ENCODE peak calls at places on chromosome 1, in five cellular contexts. One of them, this sample, is unnamed.

GRCh38 chr1:89276690-89277089 is 4.0 kb upstream of the GBP5 start:
- DNase-seq in uterus: no peak
- DNase-seq in ovary: no peak
- DNase-seq in A549: peak; percentile 1
- DNase-seq in fibroblast of lung: no peak
- DNase-seq in this sample: no peak

GRCh38 chr1:180157108-180157507 is 2.4 kb downstream of the QSOX1 start:
- DNase-seq in uterus: no peak
- DNase-seq in ovary: no peak
- DNase-seq in A549: no peak
- DNase-seq in fibroblast of lung: peak; percentile 56
- DNase-seq in this sample: no peak

GRCh38 chr1:84277343-84278059 is 24.0 kb upstream of the SAMD13 start:
- DNase-seq in uterus: no peak
- DNase-seq in ovary: no peak
- DNase-seq in A549: no peak
- DNase-seq in fibroblast of lung: no peak
- DNase-seq in this sample: no peak

GRCh38 chr1:9874959-9875635 is 35.0 kb downstream of the CTNNBIP1 start:
- DNase-seq in uterus: peak; percentile 71
- DNase-seq in ovary: peak; percentile 79
- DNase-seq in A549: peak; percentile 51
- DNase-seq in fibroblast of lung: peak; percentile 72
- DNase-seq in this sample: peak; percentile 74

GRCh38 chr1:205351984-205352713 is 4.6 kb downstream of the KLHDC8A start:
- DNase-seq in uterus: no peak
- DNase-seq in ovary: peak; percentile 81
- DNase-seq in A549: peak; percentile 53
- DNase-seq in fibroblast of lung: peak; percentile 27
- DNase-seq in this sample: peak; percentile 55

GRCh38 chr1:216542741-216543140 is 119.5 kb upstream of the USH2A start:
- DNase-seq in uterus: no peak
- DNase-seq in ovary: no peak
- DNase-seq in A549: no peak
- DNase-seq in fibroblast of lung: no peak
- DNase-seq in this sample: no peak

GRCh38 chr1:212610575-212610967 is 2.0 kb downstream of the ATF3 start:
- DNase-seq in uterus: no peak
- DNase-seq in ovary: no peak
- DNase-seq in A549: no peak
- DNase-seq in fibroblast of lung: no peak
- DNase-seq in this sample: no peak

GRCh38 chr1:214317300-214317699 is 36.3 kb downstream of the SMYD2 start:
- DNase-seq in uterus: no peak
- DNase-seq in ovary: no peak
- DNase-seq in A549: no peak
- DNase-seq in fibroblast of lung: no peak
- DNase-seq in this sample: no peak

GRCh38 chr1:51622455-51622913 is 5.6 kb downstream of the OSBPL9 start:
- DNase-seq in uterus: peak; percentile 77
- DNase-seq in ovary: peak; percentile 71
- DNase-seq in A549: peak; percentile 87
- DNase-seq in fibroblast of lung: peak; percentile 63
- DNase-seq in this sample: peak; percentile 19

GRCh38 chr1:7438396-7438785 is 332.7 kb upstream of the VAMP3 start:
- DNase-seq in uterus: no peak
- DNase-seq in ovary: no peak
- DNase-seq in A549: no peak
- DNase-seq in fibroblast of lung: no peak
- DNase-seq in this sample: no peak

GRCh38 chr1:227557962-227558806 is 5.2 kb upstream of the ZNF678 start:
- DNase-seq in uterus: no peak
- DNase-seq in ovary: no peak
- DNase-seq in A549: no peak
- DNase-seq in fibroblast of lung: no peak
- DNase-seq in this sample: no peak

GRCh38 chr1:52633291-52633754 is 355 bp downstream of the SHISAL2A start:
- DNase-seq in uterus: no peak
- DNase-seq in ovary: no peak
- DNase-seq in A549: no peak
- DNase-seq in fibroblast of lung: no peak
- DNase-seq in this sample: no peak

GRCh38 chr1:150256549-150257341 is 829 bp upstream of the CA14 start:
- DNase-seq in uterus: no peak
- DNase-seq in ovary: no peak
- DNase-seq in A549: no peak
- DNase-seq in fibroblast of lung: no peak
- DNase-seq in this sample: no peak

GRCh38 chr1:113931456-113931855 is 2.3 kb downstream of the HIPK1 start:
- DNase-seq in uterus: no peak
- DNase-seq in ovary: no peak
- DNase-seq in A549: no peak
- DNase-seq in fibroblast of lung: peak; percentile 78
- DNase-seq in this sample: no peak
- TF ChIP-seq CTCF in uterus: no peak
- TF ChIP-seq CTCF in ovary: no peak
- TF ChIP-seq CTCF in A549: no peak
- TF ChIP-seq CTCF in fibroblast of lung: no peak
- TF ChIP-seq CTCF in this sample: no peak

DNA sequence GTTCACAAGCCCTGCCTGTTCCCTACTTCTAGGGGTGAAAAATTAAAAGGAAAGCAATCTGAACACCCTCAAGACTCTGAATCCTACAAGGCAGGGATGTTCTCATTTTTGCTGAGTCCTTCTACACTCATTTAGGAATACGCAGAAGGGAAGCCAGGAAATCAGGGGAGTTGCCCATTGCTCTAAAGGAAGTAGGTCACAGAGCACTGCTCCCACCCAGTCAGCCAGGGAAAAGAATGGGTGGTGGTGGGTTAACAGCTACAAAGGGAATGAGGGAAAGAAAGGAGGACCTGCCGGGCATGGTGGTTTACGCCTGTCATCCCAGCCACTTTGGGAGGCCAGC is 2.4 kb upstream of the CTTNBP2NL start:
- DNase-seq in uterus: peak; percentile 52
- DNase-seq in ovary: peak; percentile 32
- DNase-seq in A549: no peak
- DNase-seq in fibroblast of lung: peak; percentile 62
- DNase-seq in this sample: no peak
- H3K4me1 ChIP-seq in uterus: peaks cover 18% of the 10 kb centered on the region
- H3K4me1 ChIP-seq in ovary: peaks cover 2% of the 10 kb centered on the region
- H3K4me1 ChIP-seq in A549: peaks cover 40% of the 10 kb centered on the region
- H3K4me1 ChIP-seq in fibroblast of lung: peaks cover 14% of the 10 kb centered on the region
- H3K4me1 ChIP-seq in this sample: peaks cover 47% of the 10 kb centered on the region

GRCh38 chr1:225567789-225568188 is 85.1 kb downstream of the ENAH start:
- DNase-seq in uterus: no peak
- DNase-seq in ovary: no peak
- DNase-seq in A549: peak; percentile 39
- DNase-seq in fibroblast of lung: peak; percentile 43
- DNase-seq in this sample: no peak

GRCh38 chr1:225577243-225577642 is 75.7 kb downstream of the ENAH start:
- DNase-seq in uterus: no peak
- DNase-seq in ovary: no peak
- DNase-seq in A549: no peak
- DNase-seq in fibroblast of lung: no peak
- DNase-seq in this sample: no peak

GRCh38 chr1:225578247-225578646 is 74.7 kb downstream of the ENAH start:
- DNase-seq in uterus: no peak
- DNase-seq in ovary: no peak
- DNase-seq in A549: no peak
- DNase-seq in fibroblast of lung: no peak
- DNase-seq in this sample: no peak

GRCh38 chr1:225573216-225573615 is 79.7 kb downstream of the ENAH start:
- DNase-seq in uterus: no peak
- DNase-seq in ovary: no peak
- DNase-seq in A549: no peak
- DNase-seq in fibroblast of lung: no peak
- DNase-seq in this sample: no peak

DNA sequence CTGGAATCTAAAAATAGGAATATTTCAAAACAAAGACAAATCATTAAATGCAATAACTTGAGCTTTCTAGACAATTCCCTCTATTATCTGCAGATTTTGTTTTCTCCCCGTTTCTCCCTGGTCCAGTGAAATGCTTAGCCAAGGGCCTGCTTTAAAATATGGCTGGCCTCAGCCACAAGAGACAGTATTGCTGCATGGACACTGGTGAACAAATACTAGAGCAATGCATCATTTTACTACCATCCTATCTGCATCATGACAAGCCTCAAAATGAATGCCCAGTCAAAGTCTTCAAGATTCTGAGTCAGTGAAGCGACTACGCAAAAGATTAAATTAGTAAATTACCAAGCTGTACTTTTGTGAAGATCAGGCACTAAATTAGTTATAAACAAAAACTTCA is 80.5 kb downstream of the ENAH start:
- DNase-seq in uterus: no peak
- DNase-seq in ovary: no peak
- DNase-seq in A549: peak; percentile 32
- DNase-seq in fibroblast of lung: peak; percentile 17
- DNase-seq in this sample: no peak
- TF ChIP-seq CTCF in uterus: peak; percentile 43
- TF ChIP-seq CTCF in ovary: no peak
- TF ChIP-seq CTCF in A549: no peak
- TF ChIP-seq CTCF in fibroblast of lung: peak; percentile 11
- TF ChIP-seq CTCF in this sample: peak; percentile 18

GRCh38 chr1:226066415-226067077 is 4.0 kb downstream of the H3-3A start:
- DNase-seq in uterus: no peak
- DNase-seq in ovary: no peak
- DNase-seq in A549: peak; percentile 31
- DNase-seq in fibroblast of lung: no peak
- DNase-seq in this sample: no peak

GRCh38 chr1:226064168-226064815 is 1.8 kb downstream of the H3-3A start:
- DNase-seq in uterus: no peak
- DNase-seq in ovary: no peak
- DNase-seq in A549: peak; percentile 26
- DNase-seq in fibroblast of lung: peak; percentile 22
- DNase-seq in this sample: peak; percentile 30

GRCh38 chr1:226063362-226064167 is 1.0 kb downstream of the H3-3A start:
- DNase-seq in uterus: peak; percentile 55
- DNase-seq in ovary: peak; percentile 61
- DNase-seq in A549: peak; percentile 31
- DNase-seq in fibroblast of lung: peak; percentile 49
- DNase-seq in this sample: peak; percentile 56

GRCh38 chr1:226062558-226063361 is at the start of gene H3-3A:
- DNase-seq in uterus: peak; percentile 99
- DNase-seq in ovary: peak; percentile 99
- DNase-seq in A549: peak; percentile 96
- DNase-seq in fibroblast of lung: peak; percentile 94
- DNase-seq in this sample: peak; percentile 99

GRCh38 chr1:226064816-226065248 is 2.3 kb downstream of the H3-3A start:
- DNase-seq in uterus: peak; percentile 55
- DNase-seq in ovary: peak; percentile 58
- DNase-seq in A549: peak; percentile 65
- DNase-seq in fibroblast of lung: peak; percentile 80
- DNase-seq in this sample: peak; percentile 76
- H3K4me1 ChIP-seq in uterus: peaks cover 11% of the 10 kb centered on the region
- H3K4me1 ChIP-seq in ovary: peaks cover 3% of the 10 kb centered on the region
- H3K4me1 ChIP-seq in A549: peaks cover 31% of the 10 kb centered on the region
- H3K4me1 ChIP-seq in fibroblast of lung: no peaks in the 10 kb centered on the region
- H3K4me1 ChIP-seq in this sample: peaks cover 59% of the 10 kb centered on the region

GRCh38 chr1:13805431-13805830 is 105.4 kb downstream of the PRDM2 start:
- DNase-seq in uterus: no peak
- DNase-seq in ovary: no peak
- DNase-seq in A549: no peak
- DNase-seq in fibroblast of lung: no peak
- DNase-seq in this sample: no peak
- TF ChIP-seq CTCF in uterus: no peak
- TF ChIP-seq CTCF in ovary: no peak
- TF ChIP-seq CTCF in A549: no peak
- TF ChIP-seq CTCF in fibroblast of lung: no peak
- TF ChIP-seq CTCF in this sample: no peak

DNA sequence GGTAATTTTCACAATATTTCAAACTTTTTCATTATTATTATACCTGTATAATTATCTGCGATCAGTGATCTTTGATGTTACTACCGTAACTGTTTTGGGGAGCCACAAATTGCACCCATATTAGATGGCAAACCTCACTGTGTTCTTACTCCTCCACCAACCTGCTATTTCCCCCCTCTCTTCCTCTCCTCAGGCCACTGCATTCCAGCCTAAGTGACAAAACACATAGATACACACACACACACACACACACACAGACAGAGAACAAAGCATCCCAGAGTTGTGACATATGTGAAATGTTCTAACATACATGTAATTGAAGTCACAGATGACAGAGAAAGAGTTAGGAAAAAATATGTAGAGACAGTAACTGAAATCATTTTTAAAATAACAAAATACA is 18.5 kb downstream of the COP1 start:
- DNase-seq in uterus: no peak
- DNase-seq in ovary: no peak
- DNase-seq in A549: no peak
- DNase-seq in fibroblast of lung: no peak
- DNase-seq in this sample: no peak
- H3K4me1 ChIP-seq in uterus: no peaks in the 10 kb centered on the region
- H3K4me1 ChIP-seq in ovary: no peaks in the 10 kb centered on the region
- H3K4me1 ChIP-seq in A549: no peaks in the 10 kb centered on the region
- H3K4me1 ChIP-seq in fibroblast of lung: peaks cover 3% of the 10 kb centered on the region
- H3K4me1 ChIP-seq in this sample: peaks cover 4% of the 10 kb centered on the region

GRCh38 chr1:151839457-151840409 is at the start of gene C2CD4D:
- DNase-seq in uterus: no peak
- DNase-seq in ovary: no peak
- DNase-seq in A549: no peak
- DNase-seq in fibroblast of lung: no peak
- DNase-seq in this sample: peak; percentile 85
- TF ChIP-seq CTCF in uterus: no peak
- TF ChIP-seq CTCF in ovary: no peak
- TF ChIP-seq CTCF in A549: no peak
- TF ChIP-seq CTCF in fibroblast of lung: no peak
- TF ChIP-seq CTCF in this sample: no peak

This sample was measured in body of pancreas.